ENCODE peak calls at places on chromosome 22, in seven cellular contexts. E is SK-N-SH, Y is HepG2, D is HCT116, L is H1, W is K562, N is GM12878. S is an unnamed sample.

GRCh38 chr22:45493286-45493771 is 9.4 kb upstream of the FBLN1 start:
- DNase-seq in W (no peak), L (no peak), Y (no peak), D (no peak), E (peak), N (no peak), S (no peak)

GRCh38 chr22:43014062-43014875 is 680 bp downstream of the PACSIN2 start:
- DNase-seq in D (no peak), Y (peak), L (no peak), N (no peak), W (peak), E (peak), S (no peak)

GRCh38 chr22:34567367-34567766 is 498.6 kb upstream of the ISX start:
- DNase-seq in E (no peak), W (no peak), D (no peak), N (no peak), Y (no peak), L (no peak), S (no peak)

GRCh38 chr22:49052560-49052959 is 775.1 kb downstream of the BRD1 start:
- DNase-seq in E (no peak), Y (no peak), L (no peak), W (no peak), N (no peak), D (no peak), S (no peak)

GRCh38 chr22:23031795-23032194 is 38.5 kb upstream of the GNAZ start:
- DNase-seq in W (no peak), E (no peak), N (no peak), L (no peak), Y (no peak), D (no peak), S (no peak)

GRCh38 chr22:41001722-41002122 is 50.5 kb downstream of the RBX1 start:
- DNase-seq in Y (peak), E (no peak), W (no peak), L (no peak), N (no peak), D (no peak), S (no peak)

GRCh38 chr22:16601437-16602223 is 9.0 kb upstream of the CCT8L2 start:
- DNase-seq in N (no peak), Y (no peak), D (no peak), E (no peak), W (peak), L (no peak), S (no peak)

GRCh38 chr22:45775569-45776312 is 104.1 kb downstream of the ATXN10 start:
- DNase-seq in N (peak), L (no peak), Y (no peak), W (no peak), E (no peak), D (no peak), S (no peak)

GRCh38 chr22:40855960-40856512 is 403 bp downstream of the ST13 start:
- DNase-seq in D (no peak), Y (no peak), W (peak), L (no peak), N (no peak), E (peak), S (peak)

GRCh38 chr22:17106785-17107546 is 14.2 kb downstream of the TMEM121B start:
- DNase-seq in W (no peak), N (no peak), D (no peak), L (no peak), E (no peak), Y (no peak), S (no peak)

GRCh38 chr22:43313497-43314474 is 29.4 kb downstream of the SCUBE1 start:
- DNase-seq in W (no peak), E (no peak), Y (no peak), L (no peak), N (no peak), D (no peak), S (no peak)

GRCh38 chr22:34588893-34589545 is 476.9 kb upstream of the ISX start:
- DNase-seq in D (no peak), N (no peak), E (no peak), L (no peak), Y (no peak), W (no peak), S (no peak)

GRCh38 chr22:37563153-37564081 is 3.1 kb downstream of the CDC42EP1 start:
- DNase-seq in E (no peak), Y (peak), L (no peak), D (peak), N (no peak), W (peak), S (peak)

GRCh38 chr22:43346521-43346929 is 3.4 kb upstream of the SCUBE1 start:
- DNase-seq in D (peak), N (no peak), E (peak), W (peak), Y (peak), L (peak), S (peak)

GRCh38 chr22:42151924-42152635 is 21.5 kb upstream of the CYP2D6 start:
- DNase-seq in Y (no peak), W (peak), D (no peak), L (no peak), N (no peak), E (no peak), S (no peak)

GRCh38 chr22:39240841-39241631 is 3.7 kb downstream of the PDGFB start:
- DNase-seq in W (peak), N (no peak), D (peak), E (no peak), L (no peak), Y (peak), S (peak)

GRCh38 chr22:45045219-45045618 is 35.4 kb upstream of the PHF21B start:
- DNase-seq in E (no peak), L (no peak), D (no peak), N (no peak), Y (no peak), W (no peak), S (no peak)

GRCh38 chr22:34814260-34814659 is 251.7 kb upstream of the ISX start:
- DNase-seq in W (no peak), D (no peak), E (no peak), Y (peak), N (no peak), L (no peak), S (no peak)

GRCh38 chr22:41650229-41650628 is 29.1 kb downstream of the XRCC6 start:
- DNase-seq in W (no peak), N (no peak), L (no peak), E (no peak), D (no peak), Y (no peak), S (no peak)

GRCh38 chr22:39946571-39947407 is 13.4 kb upstream of the TMA7B start:
- DNase-seq in E (peak), L (no peak), W (peak), Y (no peak), N (no peak), D (no peak), S (no peak)

GRCh38 chr22:41702763-41703162 is 3.5 kb downstream of the MEI1 start:
- DNase-seq in Y (no peak), D (no peak), W (no peak), N (no peak), E (no peak), L (no peak), S (no peak)

GRCh38 chr22:44133901-44134511 is 46.7 kb upstream of the PARVG start:
- DNase-seq in L (no peak), W (no peak), E (no peak), Y (no peak), D (no peak), N (no peak), S (no peak)

GRCh38 chr22:37896181-37896592 is 9.9 kb upstream of the MICALL1 start:
- DNase-seq in E (no peak), N (peak), L (no peak), D (no peak), W (no peak), Y (peak), S (no peak)

GRCh38 chr22:39083212-39084165 is 6.4 kb downstream of the APOBEC3G start:
- DNase-seq in W (no peak), E (no peak), Y (no peak), L (no peak), N (no peak), D (no peak), S (no peak)

GRCh38 chr22:38835888-38836301 is 7.9 kb downstream of the NPTXR start:
- DNase-seq in N (no peak), L (no peak), Y (no peak), E (no peak), W (no peak), D (no peak), S (no peak)

DNA sequence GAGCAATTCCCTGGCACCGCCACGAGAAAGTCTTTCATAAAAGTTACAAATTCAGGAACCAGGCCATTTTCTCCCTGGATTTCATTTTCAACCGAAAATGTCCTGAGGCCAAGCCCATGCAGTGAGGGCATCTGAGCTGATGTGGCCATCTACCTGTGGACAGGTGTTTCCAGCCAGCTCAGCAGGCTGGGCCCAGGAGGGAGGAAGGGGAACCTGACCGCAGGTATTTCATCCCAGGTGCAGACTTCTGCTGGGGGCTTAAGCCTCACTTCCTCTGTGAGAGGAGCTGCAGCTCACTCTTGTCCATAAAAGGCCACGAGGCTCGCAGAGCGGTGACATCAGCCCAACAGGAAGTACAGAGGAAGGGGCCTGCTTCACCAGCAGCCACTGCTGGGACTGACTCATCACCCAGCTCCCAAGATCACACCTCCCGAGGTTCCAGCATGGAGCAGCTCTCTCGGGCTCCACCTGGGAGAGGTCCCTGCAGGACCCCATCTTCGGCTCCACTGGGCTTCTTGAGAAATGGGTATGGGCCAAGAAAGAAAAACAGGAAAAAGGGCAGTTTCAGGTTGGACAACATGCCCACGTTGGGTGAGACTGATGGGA is 56.4 kb downstream of the MYH9 start:
- DNase-seq in W (peak), D (peak), N (peak), E (peak), Y (peak), L (peak), S (peak)
- TF ChIP-seq JUND in W (peak), D (peak), N (no peak), E (peak), Y (no peak), L (peak), S (no peak)

DNA sequence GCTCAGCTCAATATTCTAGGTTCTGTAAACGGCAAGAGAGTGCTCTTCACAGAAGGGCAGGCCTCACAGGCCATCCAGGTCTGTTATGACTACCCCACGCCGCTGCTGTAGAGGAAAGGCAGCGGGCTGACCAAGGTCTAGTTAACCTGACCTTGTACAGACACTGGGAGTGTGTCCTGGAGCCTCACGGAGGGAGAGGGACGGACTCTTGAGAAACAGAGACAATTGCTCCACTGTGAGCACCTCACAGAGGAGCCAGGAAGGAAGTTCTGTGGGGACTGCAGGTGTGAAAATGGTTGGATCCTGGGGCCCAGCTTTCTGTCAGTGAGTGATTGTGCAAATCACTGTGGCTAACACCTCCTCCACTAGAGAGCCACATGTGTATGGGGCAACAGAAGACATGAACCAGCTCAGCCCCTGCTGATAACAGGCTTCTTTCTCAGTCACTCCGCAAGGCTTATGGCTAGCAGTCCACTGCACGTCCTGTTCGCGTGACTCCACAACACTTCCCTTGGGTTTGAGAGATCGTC is 31.4 kb upstream of the YPEL1 start:
- DNase-seq in D (no peak), E (no peak), N (no peak), L (no peak), Y (no peak), W (no peak), S (no peak)
- TF ChIP-seq JUND in D (no peak), E (no peak), N (peak), L (no peak), Y (no peak), W (no peak), S (no peak)

DNA sequence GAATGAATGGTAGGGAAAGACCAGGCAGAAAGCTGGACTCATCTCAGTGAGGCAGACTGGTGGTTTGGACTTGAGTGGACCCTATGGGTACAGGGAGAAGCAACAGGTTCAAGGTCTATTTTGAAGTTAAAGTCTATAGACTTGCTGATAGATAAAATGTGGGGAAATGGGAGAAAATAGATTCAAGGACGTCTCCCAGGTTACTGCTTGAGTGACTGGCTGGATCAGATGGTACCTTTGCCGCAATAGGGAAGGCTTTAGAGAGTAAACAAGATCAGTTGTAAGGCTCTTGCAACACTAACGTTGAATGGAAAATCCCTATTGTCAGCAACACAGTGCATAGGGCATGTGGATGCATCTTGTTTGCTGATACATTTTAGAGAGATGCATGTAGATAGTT is 27.4 kb downstream of the SEZ6L start:
- DNase-seq in Y (peak), E (no peak), N (no peak), W (no peak), D (no peak), L (no peak), S (no peak)
- TF ChIP-seq JUND in Y (no peak), E (no peak), N (no peak), W (no peak), D (no peak), L (no peak), S (no peak)

GRCh38 chr22:50180727-50181521 is 4.8 kb upstream of the TRABD start:
- DNase-seq in N (no peak), E (no peak), W (no peak), L (no peak), Y (no peak), D (no peak), S (no peak)
- TF ChIP-seq JUND in N (no peak), E (no peak), W (no peak), L (no peak), Y (no peak), D (no peak), S (no peak)

GRCh38 chr22:36386900-36387663 is 685 bp downstream of the MYH9 start:
- DNase-seq in W (peak), N (no peak), Y (no peak), E (peak), L (no peak), D (no peak), S (no peak)

GRCh38 chr22:36387664-36387913 is 178 bp downstream of the MYH9 start:
- DNase-seq in W (no peak), N (no peak), D (no peak), L (no peak), Y (no peak), E (no peak), S (no peak)

GRCh38 chr22:36386351-36386899 is 1.3 kb downstream of the MYH9 start:
- DNase-seq in L (no peak), N (peak), Y (no peak), W (no peak), E (no peak), D (no peak), S (no peak)

GRCh38 chr22:36384766-36385400 is 2.9 kb downstream of the MYH9 start:
- DNase-seq in L (no peak), W (no peak), E (peak), Y (no peak), N (no peak), D (no peak), S (no peak)

DNA sequence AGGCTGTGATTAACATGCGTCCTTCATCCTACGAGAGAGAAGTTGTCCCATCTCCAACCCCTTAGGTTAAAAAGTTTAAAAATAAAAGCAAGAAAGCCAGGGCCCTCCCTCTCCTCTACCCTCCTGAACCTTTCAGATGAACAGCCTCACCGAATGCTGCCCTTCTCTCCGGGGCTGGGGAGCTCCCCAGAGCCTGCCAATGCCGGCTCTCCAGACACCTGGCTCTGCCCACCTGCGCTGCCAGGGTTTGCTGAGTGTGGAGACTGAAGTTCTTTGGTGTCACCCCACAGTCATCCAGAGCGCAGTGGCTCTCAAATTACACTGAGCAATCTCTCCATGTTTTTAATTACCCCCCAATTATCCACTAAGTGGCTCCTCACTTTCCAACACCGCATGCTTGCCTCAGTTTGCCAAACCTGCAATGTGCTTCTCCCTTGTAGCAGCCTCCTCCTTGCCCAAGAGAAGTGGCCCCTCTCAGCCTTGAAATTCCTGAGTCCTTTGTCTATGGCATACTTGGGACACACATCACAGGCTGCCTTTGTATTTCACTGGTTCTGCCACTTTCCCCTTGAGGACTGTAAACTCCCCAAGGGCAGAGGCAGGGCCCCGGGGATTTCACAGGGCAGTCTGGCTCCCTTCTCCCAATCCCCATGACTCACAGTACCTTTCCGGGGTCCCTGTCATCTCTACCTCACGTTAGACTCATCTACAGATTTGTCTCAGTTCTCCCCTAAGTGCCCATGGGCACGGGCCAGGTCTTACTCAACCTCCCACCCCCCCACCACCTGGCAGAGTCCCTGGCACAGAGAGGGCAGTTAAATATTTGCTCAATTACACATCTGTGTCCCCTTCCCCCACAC is 2.0 kb downstream of the MYH9 start:
- DNase-seq in L (no peak), E (no peak), Y (peak), D (no peak), N (no peak), W (no peak), S (peak)
- TF ChIP-seq JUND in L (no peak), E (peak), Y (no peak), D (no peak), N (no peak), W (no peak), S (no peak)

DNA sequence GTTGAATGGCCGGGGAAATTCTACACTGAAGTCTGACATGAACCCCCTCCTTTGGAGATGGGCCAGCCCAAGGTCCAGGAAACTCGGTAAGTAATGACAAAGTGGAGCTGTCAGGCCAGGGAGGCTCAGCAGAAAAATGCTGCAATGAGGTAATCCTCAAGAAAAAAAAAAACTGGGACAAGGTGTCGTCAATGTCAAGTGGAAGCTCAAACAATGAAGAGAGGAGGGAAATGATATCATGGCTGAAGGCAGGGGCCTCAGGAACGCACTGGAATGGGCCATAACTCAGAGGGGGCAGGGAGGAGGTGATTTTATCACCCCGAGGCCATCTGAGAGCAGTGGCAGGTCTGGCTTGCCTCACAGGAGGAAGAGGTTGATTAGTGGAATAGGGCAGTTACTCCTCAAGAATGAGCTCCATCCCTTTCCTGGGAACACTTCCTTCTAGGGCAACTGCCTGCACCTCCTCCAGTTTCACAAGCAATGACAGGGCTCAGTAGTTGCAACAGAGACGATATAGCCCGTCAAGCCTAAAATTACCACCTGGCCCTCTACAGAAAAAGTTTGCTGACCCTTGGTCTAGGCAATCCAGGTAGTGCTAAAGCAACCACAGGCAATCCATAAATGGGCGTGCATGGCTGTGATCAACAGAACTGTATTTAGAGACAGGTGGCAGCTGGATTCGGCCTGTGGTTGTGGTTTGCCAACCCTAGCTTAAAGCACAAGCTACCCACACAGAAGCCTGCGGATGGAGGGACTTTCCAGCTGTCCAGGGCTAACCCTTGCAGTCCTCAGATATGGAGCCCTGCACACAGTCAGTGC is 65.2 kb downstream of the FBXO7 start:
- DNase-seq in W (peak), L (no peak), Y (no peak), D (no peak), N (peak), E (no peak), S (no peak)
- TF ChIP-seq JUND in W (peak), L (no peak), Y (no peak), D (no peak), N (no peak), E (no peak), S (no peak)

GRCh38 chr22:28247667-28248363 is 328.8 kb upstream of the PITPNB start:
- DNase-seq in Y (no peak), D (no peak), N (no peak), W (peak), L (no peak), E (peak), S (no peak)
- TF ChIP-seq JUND in Y (no peak), D (no peak), N (no peak), W (peak), L (no peak), E (no peak), S (no peak)

GRCh38 chr22:30305906-30306628 is 16.8 kb upstream of the CASTOR1 start:
- DNase-seq in D (no peak), Y (no peak), W (no peak), E (no peak), N (no peak), L (no peak), S (no peak)
- TF ChIP-seq JUND in D (no peak), Y (no peak), W (no peak), E (no peak), N (no peak), L (no peak), S (no peak)

GRCh38 chr22:19213496-19214473 is 35.2 kb upstream of the SLC25A1 start:
- DNase-seq in W (peak), L (no peak), D (no peak), E (no peak), N (no peak), Y (no peak), S (no peak)
- TF ChIP-seq JUND in W (no peak), L (no peak), D (no peak), E (no peak), N (no peak), Y (no peak), S (no peak)

S was measured in T47D.